ENCODE peak calls at places on chromosomes 3 and 15, in nine cellular contexts. J is glutamatergic neuron; P is CD4-positive, alpha-beta T cell; N is psoas muscle; W is astrocyte; Y is omental fat pad; K is activated CD8-positive, alpha-beta T cell treated with anti-CD3 and anti-CD28 coated beads for 36 hours; F is GM10248; A is nephron progenitor cell. G is an unnamed sample.

GRCh38 chr15:28113426-28114113 is 14.5 kb upstream of the OCA2 start:
- DNase-seq in J (no peak), P (no peak), N (no peak), W (no peak), Y (no peak), K (no peak), F (no peak), A (no peak), G (no peak)

GRCh38 chr3:11367116-11367781 is 95.1 kb downstream of the ATG7 start:
- DNase-seq in J (no peak), P (no peak), N (peak; percentile 36), W (no peak), Y (no peak), K (no peak), F (no peak), A (no peak), G (peak; percentile 90)

GRCh38 chr15:28154283-28154682 is 55.2 kb upstream of the OCA2 start:
- DNase-seq in J (no peak), P (no peak), N (no peak), W (no peak), Y (no peak), K (no peak), F (no peak), A (no peak), G (no peak)

GRCh38 chr3:41205591-41205990 is 6.3 kb downstream of the CTNNB1 start:
- DNase-seq in J (no peak), P (no peak), N (no peak), W (no peak), Y (no peak), K (no peak), F (no peak), A (no peak), G (no peak)

GRCh38 chr3:107392549-107393165 is 15.4 kb downstream of the CCDC54 start:
- DNase-seq in J (no peak), P (no peak), N (no peak), W (peak; percentile 75), Y (no peak), K (no peak), F (no peak), A (no peak), G (peak; percentile 72)

GRCh38 chr3:135753506-135753905 is 212.0 kb upstream of the PPP2R3A start:
- DNase-seq in J (no peak), P (no peak), N (no peak), W (no peak), Y (no peak), K (no peak), F (no peak), A (no peak), G (no peak)

GRCh38 chr3:106120334-106120733 is 251.5 kb upstream of the CBLB start:
- DNase-seq in J (no peak), P (no peak), N (no peak), W (peak; percentile 73), Y (no peak), K (no peak), F (no peak), A (no peak), G (peak; percentile 60)

GRCh38 chr15:56608140-56608778 is 125.0 kb downstream of the ZNF280D start:
- DNase-seq in J (no peak), P (no peak), N (no peak), W (peak; percentile 30), Y (no peak), K (peak; percentile 16), F (peak; percentile 59), A (no peak), G (peak; percentile 21)

GRCh38 chr3:165464736-165465135 is 268.6 kb upstream of the SLITRK3 start:
- DNase-seq in J (no peak), P (no peak), N (no peak), W (peak; percentile 73), Y (no peak), K (no peak), F (no peak), A (no peak), G (no peak)

GRCh38 chr3:126495786-126496185 is 20.1 kb upstream of the ZXDC start:
- DNase-seq in J (no peak), P (no peak), N (no peak), W (no peak), Y (no peak), K (no peak), F (no peak), A (no peak), G (no peak)

GRCh38 chr3:98655666-98656065 is 62.3 kb upstream of the CPOX start:
- DNase-seq in J (no peak), P (no peak), N (no peak), W (peak; percentile 60), Y (no peak), K (no peak), F (no peak), A (no peak), G (peak; percentile 7)

GRCh38 chr3:143707848-143708247 is 140.4 kb downstream of the SLC9A9 start:
- DNase-seq in J (no peak), P (no peak), N (no peak), W (peak; percentile 23), Y (no peak), K (no peak), F (no peak), A (no peak), G (peak; percentile 13)

GRCh38 chr3:185744997-185745843 is 79.6 kb downstream of the IGF2BP2 start:
- DNase-seq in J (no peak), P (no peak), N (no peak), W (peak; percentile 90), Y (no peak), K (no peak), F (peak; percentile 34), A (peak; percentile 34), G (peak; percentile 74)

DNA sequence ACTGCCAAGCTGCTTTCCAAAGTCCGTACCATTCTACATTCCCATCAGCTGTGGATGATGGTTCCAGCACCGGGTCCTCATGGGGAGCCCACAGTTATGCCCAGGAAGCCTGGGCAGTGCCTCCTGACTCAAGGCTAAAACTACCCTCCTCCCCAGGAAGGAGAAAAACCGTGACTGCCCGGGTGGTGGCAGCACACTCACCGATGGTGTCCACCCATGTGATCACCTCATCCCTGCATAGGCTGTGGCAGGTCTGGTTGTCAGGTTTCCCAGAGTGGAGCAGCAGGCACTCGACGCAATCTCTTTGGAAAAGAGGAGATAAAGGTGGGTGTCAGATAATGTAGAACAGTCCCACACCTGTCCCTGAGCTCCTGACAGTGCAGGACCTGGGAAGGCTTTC is 38.6 kb downstream of the UMPS start:
- DNase-seq in J (no peak), P (no peak), N (no peak), W (no peak), Y (no peak), K (peak; percentile 46), F (peak; percentile 74), A (peak; percentile 20), G (no peak)
- TF ChIP-seq CTCF in J (no peak), P (no peak), N (peak; percentile 32), W (peak; percentile 4), Y (no peak), K (no peak), F (peak; percentile 64), A (no peak), G (peak; percentile 32)

DNA sequence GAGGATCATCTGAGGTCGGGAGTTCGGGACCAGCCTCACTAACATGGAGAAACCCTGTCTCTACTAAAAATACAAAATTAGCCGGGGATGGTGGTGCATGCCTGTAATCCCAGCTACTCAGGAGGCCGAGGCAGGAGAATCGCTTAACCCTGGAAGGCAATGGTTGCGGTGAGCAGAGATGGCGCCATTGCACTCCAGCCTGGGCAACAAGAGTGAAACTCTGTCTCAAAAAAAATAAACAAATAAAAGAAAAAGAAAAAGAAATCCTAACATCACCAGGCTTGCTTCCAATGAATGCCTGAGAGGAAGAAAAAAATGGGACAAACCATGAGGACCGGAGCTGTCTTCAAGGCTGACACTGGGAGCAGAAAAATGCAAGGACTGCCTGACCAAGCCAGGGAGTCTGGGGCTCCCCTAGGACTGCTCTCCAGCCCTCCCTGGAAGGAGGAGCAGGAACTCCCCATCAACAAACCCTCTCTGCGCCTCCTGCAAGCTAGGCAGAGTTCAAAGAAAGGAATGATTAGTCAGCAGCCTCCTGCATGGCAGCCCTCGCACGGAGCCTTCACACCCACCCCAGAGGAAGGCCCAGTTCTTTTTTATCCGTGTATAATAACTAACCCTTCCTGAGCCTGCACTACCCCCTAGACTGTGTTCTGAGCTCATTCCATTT is 55.4 kb downstream of the NUP210 start:
- DNase-seq in J (no peak), P (no peak), N (no peak), W (peak; percentile 25), Y (no peak), K (no peak), F (no peak), A (no peak), G (no peak)
- TF ChIP-seq CTCF in J (no peak), P (no peak), N (no peak), W (no peak), Y (no peak), K (no peak), F (no peak), A (no peak), G (no peak)

DNA sequence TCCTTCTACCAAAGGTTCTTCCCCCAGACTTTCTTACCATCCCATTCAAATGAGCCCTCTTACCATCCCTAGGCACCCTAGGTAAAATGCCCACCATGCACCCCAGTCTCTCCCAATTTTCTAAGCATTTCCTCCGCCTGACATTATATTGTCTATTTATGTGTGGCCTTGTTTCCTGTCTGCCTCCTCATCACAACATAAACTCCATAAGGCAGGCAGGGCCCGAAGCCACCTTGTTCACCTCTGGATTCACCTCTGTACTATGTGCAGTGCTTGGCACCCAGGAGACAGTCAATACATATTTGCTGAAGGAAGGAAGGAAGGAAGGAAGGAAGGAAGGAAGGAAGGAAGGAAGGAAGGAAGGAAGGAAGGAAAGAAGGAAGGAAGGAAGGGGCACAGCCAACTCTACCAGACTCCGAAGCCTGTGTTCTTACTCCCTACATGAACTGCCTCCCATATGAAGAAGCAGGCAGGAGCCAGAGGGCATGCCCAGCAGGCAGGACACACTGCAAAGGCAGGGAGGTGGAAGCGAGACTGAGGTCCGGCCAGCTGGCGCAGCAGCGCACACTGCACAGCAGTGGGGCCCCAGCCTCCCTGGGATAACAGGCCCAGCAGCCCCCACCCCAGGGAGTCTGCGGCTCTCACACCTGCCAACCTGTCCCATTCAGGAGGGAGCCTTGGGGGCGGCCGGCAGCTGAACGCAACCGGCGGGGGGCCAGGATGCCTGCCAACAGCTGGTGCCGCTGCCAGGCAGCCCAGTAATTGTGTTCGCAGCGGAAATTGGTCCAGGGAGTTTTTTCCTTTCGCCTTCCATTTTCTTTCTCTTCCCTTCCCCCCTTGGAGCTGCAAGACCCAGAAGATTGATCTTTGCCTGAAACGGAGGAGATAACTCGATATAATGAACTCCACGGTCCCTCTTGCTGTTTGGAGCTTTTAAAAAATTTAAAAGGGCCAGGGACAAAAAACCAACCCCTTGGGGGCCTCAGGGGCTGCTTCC is 106.0 kb upstream of the LINGO1 start:
- DNase-seq in J (peak; percentile 32), P (no peak), N (no peak), W (no peak), Y (no peak), K (no peak), F (no peak), A (no peak), G (no peak)
- TF ChIP-seq CTCF in J (no peak), P (no peak), N (no peak), W (no peak), Y (no peak), K (no peak), F (no peak), A (no peak), G (no peak)

DNA sequence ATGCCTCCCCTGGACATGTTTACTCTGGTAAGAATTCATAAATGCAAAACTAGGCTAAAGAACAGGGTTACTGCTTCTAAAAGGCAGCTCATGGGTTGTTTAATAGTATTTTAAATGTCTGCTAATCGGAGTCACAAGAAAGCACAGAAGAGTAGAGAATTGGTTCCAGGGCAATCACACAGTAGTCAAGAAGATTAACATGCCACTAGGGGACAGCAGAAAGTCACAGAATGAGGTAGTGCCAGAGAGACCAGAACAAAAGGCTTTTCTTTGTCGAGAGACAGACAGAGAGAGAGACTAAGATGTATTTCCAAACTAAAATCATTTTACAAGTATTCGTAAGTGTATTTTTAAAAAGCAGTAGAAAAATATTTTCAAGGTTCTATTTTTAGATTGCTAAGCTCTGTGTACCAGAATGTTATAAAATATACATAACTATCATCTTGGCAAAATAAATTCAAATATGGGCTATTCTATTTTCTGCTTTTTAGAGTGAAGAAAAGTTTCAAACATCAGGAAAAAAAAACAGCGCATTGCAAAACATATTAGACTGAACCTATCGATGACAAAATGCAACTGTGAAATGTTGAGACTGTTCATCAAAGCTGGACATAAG is 78.3 kb upstream of the CDIN1 start:
- DNase-seq in J (no peak), P (no peak), N (no peak), W (peak; percentile 63), Y (no peak), K (peak; percentile 7), F (peak; percentile 30), A (peak; percentile 21), G (peak; percentile 66)
- TF ChIP-seq CTCF in J (peak; percentile 65), P (peak; percentile 42), N (peak; percentile 84), W (peak; percentile 83), Y (no peak), K (peak; percentile 61), F (peak; percentile 76), A (peak; percentile 83), G (peak; percentile 79)